ENCODE peak calls at places on chromosomes 16 and 17, in four cellular contexts. N is adrenal gland, X is fibroblast of pulmonary artery, Z is stomach. C is an unnamed sample.

GRCh38 chr16:87231295-87231694 is 85.9 kb downstream of the C16orf95 start:
- DNase-seq in N (no peak), X (no peak), Z (no peak), C (no peak)

GRCh38 chr17:80024206-80024972 is 11.3 kb downstream of the TBC1D16 start:
- DNase-seq in N (no peak), X (no peak), Z (no peak), C (no peak)

GRCh38 chr17:78637643-78638042 is 60.4 kb upstream of the DNAH17 start:
- DNase-seq in N (no peak), X (no peak), Z (no peak), C (no peak)

GRCh38 chr16:354971-355441 is 2.5 kb upstream of the AXIN1 start:
- DNase-seq in N (peak), X (no peak), Z (no peak), C (no peak)

GRCh38 chr17:82457071-82457789 is 1.3 kb upstream of the NARF start:
- DNase-seq in N (no peak), X (peak), Z (no peak), C (no peak)

GRCh38 chr17:15143524-15143923 is 121.6 kb downstream of the PMP22 start:
- DNase-seq in N (no peak), X (no peak), Z (no peak), C (no peak)

GRCh38 chr16:79437764-79438728 is 162.5 kb downstream of the MAF start:
- DNase-seq in N (no peak), X (no peak), Z (no peak), C (no peak)

GRCh38 chr16:51523400-51523799 is 372.3 kb upstream of the SALL1 start:
- DNase-seq in N (no peak), X (peak), Z (no peak), C (no peak)

GRCh38 chr16:55577888-55578287 is 11.4 kb downstream of the CAPNS2 start:
- DNase-seq in N (no peak), X (no peak), Z (no peak), C (no peak)

GRCh38 chr17:49699967-49700575 is 7.7 kb downstream of the SLC35B1 start:
- DNase-seq in N (no peak), X (no peak), Z (no peak), C (peak)

GRCh38 chr17:82116246-82116645 is 18.2 kb upstream of the FASN start:
- DNase-seq in N (no peak), X (no peak), Z (no peak), C (no peak)

GRCh38 chr17:60639019-60639330 is 38.7 kb upstream of the BCAS3 start:
- DNase-seq in N (no peak), X (no peak), Z (no peak), C (no peak)

GRCh38 chr16:75624921-75625334 is 1.8 kb upstream of the ADAT1 start:
- DNase-seq in N (no peak), X (peak), Z (no peak), C (no peak)

GRCh38 chr16:88907768-88908167 is 41.3 kb upstream of the PABPN1L start:
- DNase-seq in N (no peak), X (no peak), Z (no peak), C (no peak)

GRCh38 chr17:76676629-76677028 is 33.1 kb upstream of the ST6GALNAC1 start:
- DNase-seq in N (no peak), X (no peak), Z (no peak), C (no peak)

GRCh38 chr16:383326-384020 is 1.7 kb upstream of the PGAP6 start:
- DNase-seq in N (peak), X (no peak), Z (peak), C (no peak)

GRCh38 chr16:48511071-48511540 is 98.9 kb downstream of the N4BP1 start:
- DNase-seq in N (no peak), X (peak), Z (no peak), C (peak)

GRCh38 chr16:27256861-27257260 is 11.7 kb downstream of the NSMCE1 start:
- DNase-seq in N (no peak), X (no peak), Z (no peak), C (no peak)

GRCh38 chr17:40071720-40072480 is 9.1 kb downstream of the THRA start:
- DNase-seq in N (peak), X (peak), Z (peak), C (peak)

GRCh38 chr16:53071748-53072301 is 17.0 kb downstream of the CHD9 start:
- DNase-seq in N (peak), X (peak), Z (no peak), C (no peak)

GRCh38 chr17:82388223-82388921 is 16.8 kb downstream of the UTS2R start:
- DNase-seq in N (peak), X (no peak), Z (peak), C (no peak)

GRCh38 chr17:3843935-3844516 is 2.0 kb downstream of the NCBP3 start:
- DNase-seq in N (no peak), X (peak), Z (peak), C (no peak)

GRCh38 chr16:88743693-88744519 is 37.6 kb downstream of the CTU2 start:
- DNase-seq in N (peak), X (peak), Z (peak), C (no peak)

GRCh38 chr16:28090646-28091377 is 27.3 kb upstream of the GSG1L start:
- DNase-seq in N (no peak), X (peak), Z (no peak), C (peak)

GRCh38 chr16:2902337-2903130 is 9.2 kb upstream of the FLYWCH1 start:
- DNase-seq in N (no peak), X (no peak), Z (no peak), C (no peak)

GRCh38 chr17:68238894-68239293 is 8.9 kb upstream of the AMZ2 start:
- DNase-seq in N (no peak), X (no peak), Z (no peak), C (no peak)

GRCh38 chr16:72295914-72296313 is 124.0 kb upstream of the PMFBP1 start:
- DNase-seq in N (no peak), X (no peak), Z (no peak), C (no peak)

GRCh38 chr17:1830288-1830687 is 483 bp downstream of the RPA1 start:
- DNase-seq in N (no peak), X (no peak), Z (no peak), C (no peak)

GRCh38 chr17:64024781-64025731 is 4.6 kb upstream of the ICAM2 start:
- DNase-seq in N (peak), X (peak), Z (no peak), C (no peak)

GRCh38 chr17:42333053-42333452 is 44.8 kb downstream of the STAT5A start:
- DNase-seq in N (no peak), X (no peak), Z (no peak), C (no peak)

GRCh38 chr17:19384723-19385391 is 2.1 kb downstream of the MFAP4 start:
- DNase-seq in N (peak), X (peak), Z (peak), C (peak)

GRCh38 chr16:75580-76501 is 2.2 kb upstream of the MPG start:
- DNase-seq in N (no peak), X (peak), Z (peak), C (no peak)

GRCh38 chr17:12365805-12366204 is 299.9 kb upstream of the MYOCD start:
- DNase-seq in N (no peak), X (no peak), Z (no peak), C (no peak)

GRCh38 chr17:74646231-74646630 is 22.7 kb upstream of the CD300E start:
- DNase-seq in N (no peak), X (peak), Z (no peak), C (no peak)

GRCh38 chr17:41530062-41531048 is 2.2 kb upstream of the KRT19 start:
- DNase-seq in N (peak), X (peak), Z (peak), C (no peak)

GRCh38 chr16:14448874-14449273 is 181.2 kb downstream of the PARN start:
- DNase-seq in N (no peak), X (no peak), Z (no peak), C (no peak)

GRCh38 chr16:14445935-14446715 is 183.9 kb downstream of the PARN start:
- DNase-seq in N (no peak), X (no peak), Z (no peak), C (no peak)

GRCh38 chr16:14447783-14448182 is 182.3 kb downstream of the PARN start:
- DNase-seq in N (no peak), X (no peak), Z (no peak), C (no peak)

GRCh38 chr16:14449334-14449733 is 180.7 kb downstream of the PARN start:
- DNase-seq in N (no peak), X (no peak), Z (no peak), C (no peak)

DNA sequence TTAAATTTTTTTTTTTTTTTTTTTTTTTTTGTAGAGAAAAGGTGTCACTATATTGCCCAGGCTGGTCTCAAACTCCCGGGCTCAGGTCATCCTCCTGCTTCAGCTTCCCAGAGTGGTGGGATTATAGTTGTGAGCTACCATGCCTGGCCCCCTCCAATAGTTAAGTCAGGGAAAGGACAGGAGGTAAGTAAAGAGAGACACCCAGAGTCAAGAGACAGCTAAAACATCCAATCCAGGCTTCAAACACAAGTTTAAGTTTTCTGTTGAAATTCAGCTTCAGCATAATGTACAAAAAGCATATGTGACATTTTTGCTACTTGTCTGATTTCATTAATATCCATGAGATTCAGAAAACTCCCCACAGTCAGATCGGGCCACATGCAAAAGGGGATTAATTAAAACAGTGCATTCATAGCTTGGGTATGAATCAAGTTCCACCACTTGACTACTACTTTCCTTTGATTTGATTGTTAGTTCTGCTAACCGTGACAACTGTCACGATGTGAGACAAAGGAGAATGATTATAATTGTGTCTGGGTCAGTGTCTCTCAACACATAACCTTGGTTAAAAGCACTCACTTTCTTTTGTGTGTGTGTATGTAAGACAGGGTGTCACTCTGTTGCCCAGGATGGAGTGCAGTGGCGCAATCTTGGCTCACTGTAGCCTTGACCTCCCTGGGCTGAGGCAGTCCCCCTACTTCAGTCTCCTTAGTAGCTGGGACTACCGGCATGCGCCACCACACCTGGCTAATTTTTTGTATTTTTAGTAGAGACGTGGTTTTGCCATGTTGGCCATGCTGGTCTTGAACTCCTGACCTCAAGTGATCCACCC is 184.9 kb downstream of the PARN start:
- DNase-seq in N (no peak), X (no peak), Z (no peak), C (no peak)
- TF ChIP-seq CTCF in N (no peak), X (no peak), Z (no peak), C (peak)

DNA sequence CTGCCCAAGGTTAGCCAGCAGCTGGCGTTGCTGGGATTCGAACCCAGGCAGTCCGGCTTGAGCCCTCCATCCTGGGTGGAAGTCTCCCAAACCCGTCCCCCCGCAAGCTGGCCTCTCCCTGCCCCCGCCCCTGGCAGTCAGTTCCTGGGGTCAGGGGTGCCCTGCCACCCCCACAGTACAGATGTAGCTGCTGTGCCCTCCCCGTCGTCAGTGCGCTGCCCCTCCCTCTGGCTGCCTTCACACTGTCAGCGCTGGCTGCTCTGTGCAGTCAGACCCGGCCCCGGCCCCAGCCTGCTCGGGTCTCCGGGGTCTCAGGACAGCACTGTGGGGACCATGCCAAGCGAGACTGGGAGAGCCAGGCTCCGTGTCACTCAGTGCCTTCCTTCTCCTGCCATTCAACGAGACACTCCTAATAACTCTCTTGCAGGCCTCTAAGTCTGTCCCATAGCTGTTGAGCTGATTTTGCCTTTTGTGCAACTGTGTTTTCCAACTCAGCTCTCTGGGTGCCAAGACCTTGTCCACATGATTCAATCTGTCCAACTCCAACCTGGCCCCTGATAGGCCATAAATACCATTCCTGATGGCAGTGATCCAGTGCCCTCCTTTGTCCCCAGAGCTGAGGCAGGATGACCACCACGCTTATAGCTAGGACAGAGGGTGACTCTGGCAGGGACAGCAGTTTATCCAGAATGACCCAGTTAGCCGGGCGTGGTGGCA is 55.5 kb upstream of the IL34 start:
- DNase-seq in N (no peak), X (peak), Z (no peak), C (no peak)
- TF ChIP-seq CTCF in N (no peak), X (no peak), Z (no peak), C (no peak)

GRCh38 chr17:21275579-21276339 is 8.8 kb upstream of the MAP2K3 start:
- DNase-seq in N (peak), X (peak), Z (peak), C (no peak)
- TF ChIP-seq CTCF in N (no peak), X (no peak), Z (no peak), C (peak)

DNA sequence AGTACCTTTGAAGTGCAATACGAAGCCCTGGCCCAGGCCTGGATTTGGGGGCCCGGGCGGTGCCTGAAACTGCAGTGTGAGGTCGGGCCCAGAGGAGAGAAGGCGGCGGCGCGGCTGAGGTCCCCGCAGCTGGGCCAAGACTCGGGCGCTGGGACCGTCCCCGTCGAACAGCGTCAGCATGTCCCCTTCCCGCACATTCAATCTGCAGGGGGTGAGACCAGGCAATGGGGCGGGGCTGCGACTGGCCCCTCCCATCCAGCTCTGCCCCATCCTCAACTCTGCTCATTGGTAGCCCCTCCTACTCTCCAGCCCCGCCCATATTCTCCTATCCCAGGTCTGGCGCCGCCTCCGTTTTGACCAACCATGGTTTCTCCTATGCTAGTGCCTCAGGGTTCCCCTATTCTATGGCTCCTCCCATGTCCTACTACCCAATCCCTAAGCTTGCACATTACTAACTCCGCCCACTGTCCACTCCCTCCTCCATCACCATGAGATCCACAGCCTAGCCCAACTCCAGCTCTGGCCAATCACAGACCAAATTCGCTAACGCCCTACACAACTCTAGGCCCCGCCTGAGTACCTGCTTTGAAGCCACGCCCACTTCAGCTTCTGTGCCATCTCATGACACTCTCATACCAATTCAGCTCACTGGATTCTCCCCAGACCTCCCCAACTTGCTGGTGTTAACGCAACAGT is 14.4 kb upstream of the CDIPT start:
- DNase-seq in N (no peak), X (peak), Z (no peak), C (no peak)
- TF ChIP-seq CTCF in N (no peak), X (no peak), Z (no peak), C (no peak)

GRCh38 chr16:20348365-20349185 is 3.9 kb downstream of the UMOD start:
- DNase-seq in N (peak), X (no peak), Z (peak), C (no peak)
- TF ChIP-seq CTCF in N (no peak), X (no peak), Z (no peak), C (no peak)

GRCh38 chr17:56594528-56595418 is 1.3 kb downstream of the NOG start:
- DNase-seq in N (no peak), X (no peak), Z (no peak), C (no peak)
- TF ChIP-seq CTCF in N (no peak), X (no peak), Z (no peak), C (peak)

GRCh38 chr16:73848993-73849392 is 447.6 kb upstream of the PSMD7 start:
- DNase-seq in N (no peak), X (no peak), Z (no peak), C (no peak)

GRCh38 chr16:73847090-73847489 is 449.5 kb upstream of the PSMD7 start:
- DNase-seq in N (no peak), X (no peak), Z (no peak), C (no peak)

GRCh38 chr16:73840710-73841109 is 455.9 kb upstream of the PSMD7 start:
- DNase-seq in N (no peak), X (no peak), Z (no peak), C (no peak)

DNA sequence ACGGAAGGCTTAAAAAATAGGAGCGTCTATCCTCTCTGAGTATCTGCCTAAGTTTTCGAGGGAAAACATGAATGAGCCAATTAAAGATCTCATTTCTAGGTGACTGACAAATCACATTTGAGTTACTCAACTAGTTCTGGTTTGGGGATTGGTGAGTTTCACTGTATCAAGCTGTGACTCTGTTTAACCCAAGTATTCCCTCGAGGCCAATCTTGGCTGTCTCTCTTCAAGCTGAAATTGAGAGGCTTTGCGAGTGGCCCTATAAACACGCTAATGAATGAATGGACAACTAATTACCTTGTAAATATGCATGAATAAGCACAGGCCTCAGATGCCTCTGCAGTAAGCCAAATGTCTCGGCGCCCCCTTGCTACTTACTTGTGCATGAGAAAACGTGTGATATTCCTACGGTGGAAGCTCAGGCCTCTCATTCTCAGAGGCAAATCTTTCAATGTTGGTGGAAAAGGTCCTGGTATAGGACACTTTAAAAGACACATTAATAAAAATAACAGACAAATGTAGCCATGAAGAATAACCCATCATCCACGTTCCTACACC is 450.2 kb upstream of the PSMD7 start:
- DNase-seq in N (no peak), X (no peak), Z (no peak), C (no peak)
- TF ChIP-seq CTCF in N (no peak), X (no peak), Z (no peak), C (peak)

C was measured in chondrocyte.